ENCODE peak calls at places on chromosomes 5 and 9, in six cellular contexts. I, E, V, L, T and Y are unnamed samples.

GRCh38 chr9:81564632-81565031 is 124.7 kb downstream of the TLE1 start:
- DNase-seq in T (no peak), L (no peak), I (no peak), V (no peak), E (no peak), Y (peak; percentile 19)

GRCh38 chr9:114495992-114496391 is 9.3 kb downstream of the WHRN start:
- DNase-seq in I (peak; percentile 54), V (no peak), T (no peak), L (no peak), E (peak; percentile 9), Y (no peak)

GRCh38 chr9:69452110-69452780 is 127.2 kb downstream of the ENTREP1 start:
- DNase-seq in T (no peak), E (peak; percentile 59), V (no peak), L (no peak), I (no peak), Y (no peak)

GRCh38 chr5:158456756-158457155 is 597.8 kb upstream of the CLINT1 start:
- DNase-seq in L (peak; percentile 91), V (peak; percentile 84), I (no peak), T (no peak), E (no peak), Y (peak; percentile 90)

GRCh38 chr5:179023528-179024189 is at the start of gene ZNF879:
- DNase-seq in L (peak; percentile 96), T (peak; percentile 97), V (peak; percentile 92), E (peak; percentile 16), I (peak; percentile 97), Y (peak; percentile 94)

GRCh38 chr5:175836741-175837729 is 34.3 kb upstream of the CPLX2 start:
- DNase-seq in E (peak; percentile 91), T (no peak), L (no peak), I (peak; percentile 38), V (no peak), Y (no peak)

GRCh38 chr9:96217358-96217755 is 84.6 kb downstream of the HSD17B3 start:
- DNase-seq in L (no peak), V (no peak), E (no peak), I (peak; percentile 77), T (peak; percentile 64), Y (no peak)

GRCh38 chr9:98086461-98086860 is 29.9 kb downstream of the NANS start:
- DNase-seq in I (no peak), V (no peak), T (no peak), L (no peak), E (no peak), Y (no peak)

GRCh38 chr9:127801955-127802575 is 617 bp upstream of the FPGS start:
- DNase-seq in E (no peak), V (no peak), T (no peak), I (peak; percentile 72), L (no peak), Y (peak; percentile 41)

GRCh38 chr5:52743970-52744369 is 43.7 kb upstream of the ITGA1 start:
- DNase-seq in V (no peak), E (no peak), T (no peak), L (peak; percentile 34), I (no peak), Y (peak; percentile 51)